ENCODE peak calls at places on chromosomes 13 and 19, in nine cellular contexts. O, Y, L, J, R, T, H, Z and P are unnamed samples.
A peak's percentile ranks its signal among the peaks of the same experiment; 100 is the strongest.

GRCh38 chr13:76023644-76024043 is 387.5 kb downstream of the LMO7 start:
- DNase-seq in T (no peak), L (no peak), Y (no peak), O (peak; percentile 55), J (no peak), Z (no peak), R (no peak), H (no peak), P (no peak)

GRCh38 chr13:72194531-72194930 is 327.5 kb upstream of the DACH1 start:
- DNase-seq in R (no peak), L (no peak), Y (no peak), J (no peak), O (no peak), T (no peak), Z (no peak), H (no peak), P (no peak)

GRCh38 chr19:48554385-48555091 is 2.6 kb downstream of the SULT2B1 start:
- DNase-seq in Z (no peak), R (no peak), H (no peak), T (no peak), Y (no peak), J (no peak), L (peak; percentile 54), O (no peak), P (no peak)

GRCh38 chr19:584240-585001 is 5.3 kb upstream of the HCN2 start:
- DNase-seq in R (peak; percentile 39), L (no peak), Z (peak; percentile 48), H (no peak), O (no peak), Y (no peak), T (no peak), J (peak; percentile 69), P (peak; percentile 48)

GRCh38 chr13:100175078-100175802 is 86.3 kb downstream of the PCCA start:
- DNase-seq in O (no peak), Z (no peak), T (no peak), H (no peak), R (no peak), Y (no peak), J (no peak), L (no peak), P (no peak)

GRCh38 chr19:57280913-57281425 is 684 bp downstream of the ZNF460 start:
- DNase-seq in Z (no peak), O (peak; percentile 15), J (peak; percentile 25), R (no peak), Y (no peak), L (peak; percentile 39), T (peak; percentile 11), H (no peak), P (peak; percentile 37)

GRCh38 chr19:10402441-10403038 is 802 bp downstream of the CDC37 start:
- DNase-seq in O (peak; percentile 55), Z (no peak), T (peak; percentile 69), R (no peak), L (no peak), H (no peak), Y (peak; percentile 39), J (peak; percentile 55), P (peak; percentile 80)

GRCh38 chr13:59236979-59237378 is 926.7 kb downstream of the DIAPH3 start:
- DNase-seq in H (no peak), L (no peak), Y (no peak), R (no peak), O (no peak), Z (no peak), T (no peak), J (no peak), P (no peak)

GRCh38 chr13:85170372-85170771 is 628.8 kb downstream of the SLITRK6 start:
- DNase-seq in O (no peak), H (no peak), T (no peak), J (no peak), Y (no peak), Z (no peak), L (no peak), R (no peak), P (no peak)

GRCh38 chr13:89457977-89458376 is 1786.8 kb downstream of the SLITRK5 start:
- DNase-seq in Z (no peak), R (peak; percentile 86), L (peak; percentile 79), Y (no peak), H (no peak), O (peak; percentile 90), T (no peak), J (no peak), P (no peak)

GRCh38 chr13:77300176-77301141 is 26.4 kb downstream of the MYCBP2 start:
- DNase-seq in J (no peak), T (no peak), L (peak; percentile 8), Y (no peak), H (no peak), Z (no peak), R (peak; percentile 55), O (peak; percentile 75), P (no peak)

GRCh38 chr13:92842145-92842544 is 384.5 kb upstream of the GPC6 start:
- DNase-seq in T (no peak), J (no peak), O (peak; percentile 97), Z (no peak), L (peak; percentile 75), R (peak; percentile 89), Y (no peak), H (no peak), P (peak; percentile 25)

GRCh38 chr19:40217921-40218890 is at the start of gene TTC9B:
- DNase-seq in T (no peak), R (no peak), O (no peak), L (no peak), J (no peak), Y (no peak), H (no peak), Z (peak; percentile 43), P (no peak)

GRCh38 chr13:33578786-33579185 is 239.2 kb upstream of the RFC3 start:
- DNase-seq in H (no peak), L (no peak), R (peak; percentile 13), T (no peak), J (no peak), Z (no peak), O (peak; percentile 23), Y (no peak), P (no peak)

GRCh38 chr19:7888145-7888825 is at the start of gene LRRC8E:
- DNase-seq in Y (no peak), J (no peak), O (peak; percentile 72), Z (no peak), H (no peak), T (no peak), R (peak; percentile 15), L (peak; percentile 66), P (peak; percentile 77)

GRCh38 chr13:44903596-44903995 is 85.7 kb downstream of the NUFIP1 start:
- DNase-seq in Y (no peak), L (no peak), Z (no peak), J (no peak), R (peak; percentile 91), T (peak; percentile 69), H (peak; percentile 22), O (peak; percentile 91), P (no peak)

GRCh38 chr13:111367340-111367739 is 46.9 kb downstream of the TEX29 start:
- DNase-seq in Z (no peak), L (no peak), O (no peak), J (no peak), T (no peak), H (no peak), R (no peak), Y (no peak), P (no peak)

GRCh38 chr13:106633321-106633720 is 65.4 kb upstream of the ARGLU1 start:
- DNase-seq in H (no peak), T (no peak), L (no peak), Z (no peak), J (no peak), R (no peak), O (no peak), Y (no peak), P (no peak)

GRCh38 chr19:9883231-9883758 is 48.2 kb downstream of the PIN1 start:
- DNase-seq in Z (no peak), H (no peak), J (no peak), R (no peak), T (no peak), L (no peak), O (no peak), Y (no peak), P (no peak)

GRCh38 chr13:82627183-82627582 is 1255.1 kb downstream of the SLITRK1 start:
- DNase-seq in Z (no peak), J (no peak), H (no peak), R (peak; percentile 60), L (no peak), O (peak; percentile 75), T (no peak), Y (no peak), P (peak; percentile 16)

GRCh38 chr13:56752630-56753029 is 388.1 kb upstream of the PRR20A start:
- DNase-seq in H (no peak), R (no peak), O (no peak), L (no peak), Y (no peak), J (no peak), Z (no peak), T (no peak), P (no peak)

GRCh38 chr13:75372517-75372916 is 109.5 kb downstream of the TBC1D4 start:
- DNase-seq in Y (no peak), Z (no peak), R (peak; percentile 57), J (peak; percentile 7), H (no peak), O (no peak), L (peak; percentile 40), T (peak; percentile 25), P (peak; percentile 81)

GRCh38 chr19:41811981-41812380 is 15.6 kb downstream of the CEACAM3 start:
- DNase-seq in O (no peak), L (no peak), Y (no peak), H (no peak), T (no peak), R (no peak), J (no peak), Z (no peak), P (no peak)

GRCh38 chr19:49340069-49340864 is 5.1 kb downstream of the CD37 start:
- DNase-seq in R (no peak), O (no peak), T (peak; percentile 83), Y (no peak), H (peak; percentile 36), L (no peak), Z (no peak), J (peak; percentile 57), P (no peak)

GRCh38 chr19:16019691-16020448 is 56.4 kb upstream of the TPM4 start:
- DNase-seq in T (no peak), Y (no peak), Z (no peak), R (no peak), J (no peak), O (no peak), L (no peak), H (no peak), P (no peak)